ENCODE peak calls at places on chromosomes 11 and 22, in ten cellular contexts. Y is anterior cingulate cortex; N is NCI-H2107; M is globus pallidus; H is DMS53; B is ovary; T is activated gamma-delta T cell treated with anti-CD3 and anti-CD28 coated beads, Interleukin-2, amount 50 U/mL, for 16 hours; D is NCI-H1436 treated with DMSO at 0.1 percent for 48 hours; A is brain pericyte; G is fibroblast of lung. O is an unnamed sample.

GRCh38 chr11:27926981-27927481 is 180.9 kb downstream of the KIF18A start:
- DNase-seq in Y (no peak), A (no peak), N (no peak), H (no peak), D (no peak), T (no peak), M (no peak), B (no peak), G (peak), O (no peak)

GRCh38 chr11:56948991-56949390 is 39.7 kb upstream of the OR5AK2 start:
- DNase-seq in H (no peak), T (no peak), D (no peak), A (no peak), B (no peak), G (no peak), N (no peak), M (no peak), Y (no peak), O (no peak)

GRCh38 chr11:66509131-66509561 is 1.3 kb upstream of the BBS1 start:
- DNase-seq in M (no peak), B (no peak), A (no peak), N (no peak), G (no peak), D (no peak), H (no peak), T (no peak), Y (no peak), O (no peak)

GRCh38 chr11:13495929-13496328 is at the start of gene PTH:
- DNase-seq in M (no peak), B (no peak), A (no peak), T (no peak), Y (no peak), H (no peak), N (no peak), D (no peak), G (no peak), O (no peak)

GRCh38 chr11:102981324-102981910 is 25.9 kb upstream of the MMP13 start:
- DNase-seq in G (peak), M (no peak), T (no peak), N (no peak), A (no peak), Y (no peak), D (no peak), B (no peak), H (no peak), O (no peak)

GRCh38 chr11:72244317-72245231 is 598 bp upstream of the PHOX2A start:
- DNase-seq in A (no peak), G (no peak), N (no peak), Y (no peak), D (no peak), T (no peak), H (no peak), B (no peak), M (no peak), O (no peak)

GRCh38 chr22:24146190-24146616 is 35.1 kb upstream of the SUSD2 start:
- DNase-seq in N (no peak), A (no peak), M (peak), Y (no peak), T (no peak), H (peak), D (no peak), G (peak), B (peak), O (peak)

GRCh38 chr11:413120-414081 is 1.4 kb downstream of the SIGIRR start:
- DNase-seq in A (no peak), B (no peak), G (no peak), T (no peak), M (no peak), D (no peak), N (no peak), H (peak), Y (no peak), O (no peak)

GRCh38 chr22:19525116-19525660 is 978 bp upstream of the CLDN5 start:
- DNase-seq in T (no peak), G (no peak), N (no peak), A (no peak), D (no peak), H (no peak), B (no peak), Y (no peak), M (no peak), O (no peak)

GRCh38 chr11:19311306-19312030 is 70.7 kb upstream of the E2F8 start:
- DNase-seq in Y (peak), H (peak), N (no peak), B (peak), A (no peak), D (no peak), T (no peak), M (peak), G (peak), O (peak)

GRCh38 chr22:40628354-40629042 is 8.0 kb downstream of the MRTFA start:
- DNase-seq in H (no peak), Y (no peak), N (no peak), M (no peak), B (no peak), T (no peak), G (peak), D (no peak), A (no peak), O (no peak)

GRCh38 chr11:118306556-118306955 is 2.0 kb downstream of the CD3E start:
- DNase-seq in B (no peak), D (no peak), H (no peak), A (no peak), Y (no peak), G (peak), M (no peak), N (no peak), T (no peak), O (peak)

GRCh38 chr11:125494987-125495725 is 909 bp downstream of the FEZ1 start:
- DNase-seq in H (peak), Y (peak), D (no peak), B (peak), A (no peak), T (no peak), M (peak), N (no peak), G (peak), O (no peak)

GRCh38 chr22:42229455-42230149 is 40.9 kb downstream of the TCF20 start:
- DNase-seq in Y (no peak), N (no peak), A (no peak), G (peak), B (peak), T (no peak), D (no peak), H (no peak), M (peak), O (no peak)

GRCh38 chr11:102186836-102187235 is 76.6 kb downstream of the YAP1 start:
- DNase-seq in N (no peak), H (no peak), A (no peak), D (no peak), M (no peak), B (peak), Y (no peak), G (peak), T (no peak), O (no peak)

GRCh38 chr11:16607675-16608644 is 130.5 kb upstream of the C11orf58 start:
- DNase-seq in D (peak), N (peak), A (no peak), H (peak), G (peak), B (peak), T (no peak), M (peak), Y (no peak), O (no peak)

GRCh38 chr11:106409681-106410080 is 332.2 kb downstream of the AASDHPPT start:
- DNase-seq in A (no peak), H (no peak), B (no peak), Y (no peak), N (no peak), T (no peak), M (no peak), D (no peak), G (no peak), O (no peak)

GRCh38 chr22:19911540-19912235 is 29.9 kb upstream of the COMT start:
- DNase-seq in N (no peak), H (no peak), Y (no peak), A (no peak), D (no peak), G (no peak), T (no peak), B (no peak), M (no peak), O (no peak)

GRCh38 chr22:23796461-23796860 is 9.7 kb downstream of the SMARCB1 start:
- DNase-seq in Y (no peak), A (no peak), D (no peak), T (no peak), N (no peak), G (no peak), M (no peak), H (no peak), B (no peak), O (no peak)

GRCh38 chr11:109486129-109486528 is 64.1 kb downstream of the C11orf87 start:
- DNase-seq in T (no peak), M (no peak), H (peak), Y (no peak), N (no peak), D (peak), A (no peak), B (no peak), G (no peak), O (no peak)

GRCh38 chr11:65114538-65115171 is 2.8 kb downstream of the ZNHIT2 start:
- DNase-seq in A (no peak), B (peak), G (no peak), D (no peak), N (no peak), T (no peak), Y (no peak), M (no peak), H (no peak), O (no peak)

GRCh38 chr11:20647976-20648565 is 21.3 kb upstream of the NELL1 start:
- DNase-seq in H (peak), T (peak), D (no peak), Y (peak), A (no peak), N (peak), G (peak), B (no peak), M (peak), O (no peak)

GRCh38 chr22:29767289-29768051 is at the start of gene UQCR10:
- DNase-seq in Y (peak), T (peak), G (peak), N (peak), D (peak), A (no peak), M (peak), H (peak), B (peak), O (peak)

GRCh38 chr22:34015642-34016041 is 95.4 kb upstream of the LARGE1 start:
- DNase-seq in A (no peak), T (no peak), G (no peak), B (no peak), D (no peak), H (no peak), Y (no peak), N (no peak), M (no peak), O (no peak)

GRCh38 chr22:24699861-24700260 is 74.7 kb downstream of the PIWIL3 start:
- DNase-seq in Y (no peak), G (no peak), M (no peak), T (no peak), B (no peak), N (no peak), A (no peak), D (no peak), H (no peak), O (no peak)

GRCh38 chr22:44882226-44882905 is 127.4 kb downstream of the PHF21B start:
- DNase-seq in T (no peak), G (no peak), N (no peak), Y (no peak), A (no peak), B (no peak), M (no peak), D (no peak), H (no peak), O (no peak)

GRCh38 chr11:12280838-12281565 is 96.4 kb upstream of the PARVA start:
- DNase-seq in N (no peak), B (no peak), A (no peak), Y (no peak), G (peak), M (no peak), H (no peak), T (no peak), D (no peak), O (peak)

GRCh38 chr22:19872779-19873137 is 18.1 kb upstream of the GNB1L start:
- DNase-seq in A (no peak), D (no peak), G (no peak), B (peak), H (peak), M (no peak), T (no peak), N (no peak), Y (no peak), O (no peak)

GRCh38 chr11:47946682-47947575 is 33.4 kb upstream of the PTPRJ start:
- DNase-seq in A (peak), Y (no peak), H (peak), T (no peak), G (peak), B (peak), N (no peak), M (no peak), D (no peak), O (peak)

GRCh38 chr11:14141676-14142075 is 179.2 kb downstream of the SPON1 start:
- DNase-seq in B (no peak), D (no peak), H (no peak), N (no peak), M (no peak), A (no peak), Y (no peak), G (no peak), T (no peak), O (no peak)

GRCh38 chr11:33013706-33014105 is 2.0 kb upstream of the DEPDC7 start:
- DNase-seq in N (no peak), D (no peak), B (no peak), H (no peak), M (no peak), G (no peak), T (no peak), A (no peak), Y (no peak), O (no peak)

GRCh38 chr11:57429946-57430345 is 3.0 kb upstream of the SLC43A3 start:
- DNase-seq in M (no peak), Y (no peak), G (no peak), T (no peak), H (peak), B (no peak), N (no peak), D (no peak), A (no peak), O (no peak)

GRCh38 chr11:18731949-18732821 is 6.2 kb upstream of the IGSF22 start:
- DNase-seq in T (peak), N (no peak), G (peak), H (peak), A (no peak), M (peak), B (peak), D (no peak), Y (peak), O (peak)

GRCh38 chr11:75425422-75425821 is 7.6 kb downstream of the KLHL35 start:
- DNase-seq in G (no peak), D (no peak), N (no peak), H (peak), A (no peak), B (no peak), M (no peak), Y (no peak), T (no peak), O (no peak)

GRCh38 chr11:13339196-13340153 is 61.9 kb downstream of the BMAL1 start:
- DNase-seq in B (peak), T (no peak), A (no peak), H (peak), D (no peak), N (no peak), G (peak), Y (no peak), M (no peak), O (no peak)

GRCh38 chr11:119015054-119015611 is 3.0 kb downstream of the RPS25 start:
- DNase-seq in B (no peak), D (no peak), T (no peak), M (no peak), G (no peak), N (no peak), Y (no peak), A (no peak), H (no peak), O (no peak)

GRCh38 chr22:19522881-19523239 is 1.4 kb downstream of the CLDN5 start:
- DNase-seq in Y (no peak), T (no peak), A (no peak), N (no peak), M (no peak), B (no peak), D (no peak), H (peak), G (no peak), O (no peak)

O was measured in T-helper 2 cell treated with Interferon-gamma antibody and Interleukin-4, amounts not matched to agents 5 μg/mL and 100 μg/mL, for 36 hours.